ENCODE peak calls at places on chromosomes 13 and 19, in seven cellular contexts. L, E, R, Q, O, I and B are unnamed samples.

GRCh38 chr19:13079542-13079986 is 23.1 kb downstream of the LYL1 start:
- DNase-seq in Q (no peak), L (peak; percentile 62), I (peak; percentile 80), O (no peak), E (no peak), R (no peak), B (no peak)

GRCh38 chr13:60397693-60398437 is 845 bp downstream of the TDRD3 start:
- DNase-seq in Q (peak; percentile 83), L (peak; percentile 84), R (no peak), E (peak; percentile 75), O (peak; percentile 37), I (peak; percentile 81), B (peak; percentile 48)

GRCh38 chr19:48271531-48272151 is 1.8 kb downstream of the ZNF114 start:
- DNase-seq in E (peak; percentile 88), I (peak; percentile 64), R (no peak), L (peak; percentile 60), Q (peak; percentile 76), O (peak; percentile 23), B (no peak)

GRCh38 chr13:35345992-35346391 is 130.5 kb downstream of the MAB21L1 start:
- DNase-seq in L (no peak), I (no peak), E (no peak), O (no peak), Q (peak; percentile 18), R (no peak), B (no peak)

GRCh38 chr13:77516342-77516789 is 19.1 kb upstream of the SCEL start:
- DNase-seq in I (no peak), R (no peak), O (peak; percentile 82), E (peak; percentile 12), L (peak; percentile 87), Q (no peak), B (no peak)

GRCh38 chr19:40279120-40279551 is 6.0 kb downstream of the AKT2 start:
- DNase-seq in R (no peak), Q (no peak), O (no peak), I (peak; percentile 64), L (peak; percentile 81), E (no peak), B (no peak)

GRCh38 chr13:76596216-76596615 is 290.0 kb downstream of the KCTD12 start:
- DNase-seq in E (no peak), R (no peak), Q (no peak), I (no peak), O (no peak), L (no peak), B (no peak)

GRCh38 chr19:48510421-48511268 is 990 bp downstream of the LMTK3 start:
- DNase-seq in E (peak; percentile 92), O (peak; percentile 57), R (no peak), L (peak; percentile 73), I (peak; percentile 78), Q (peak; percentile 87), B (peak; percentile 45)

GRCh38 chr13:53953205-53953604 is 924.6 kb downstream of the OLFM4 start:
- DNase-seq in Q (no peak), I (no peak), E (peak; percentile 4), R (no peak), L (no peak), O (no peak), B (no peak)

GRCh38 chr13:39462456-39462855 is 140.5 kb downstream of the LHFPL6 start:
- DNase-seq in R (no peak), Q (no peak), L (peak; percentile 30), O (no peak), I (no peak), E (no peak), B (no peak)

GRCh38 chr13:100175078-100175802 is 86.3 kb downstream of the PCCA start:
- DNase-seq in Q (peak; percentile 21), R (no peak), O (no peak), E (no peak), I (no peak), L (no peak), B (no peak)

GRCh38 chr13:76383671-76384461 is 502.3 kb downstream of the KCTD12 start:
- DNase-seq in Q (no peak), R (no peak), L (peak; percentile 87), O (peak; percentile 76), E (no peak), I (peak; percentile 70), B (no peak)

GRCh38 chr19:38545596-38545995 is 72.2 kb downstream of the MAP4K1 start:
- DNase-seq in I (no peak), R (no peak), E (no peak), O (no peak), Q (no peak), L (peak; percentile 32), B (no peak)

GRCh38 chr19:21483589-21484170 is 21.7 kb upstream of the ZNF429 start:
- DNase-seq in R (no peak), Q (peak; percentile 45), L (peak; percentile 8), E (peak; percentile 91), O (no peak), I (no peak), B (no peak)

GRCh38 chr19:54937926-54938325 is 9.4 kb downstream of the NLRP7 start:
- DNase-seq in R (no peak), E (no peak), O (no peak), I (no peak), Q (no peak), L (no peak), B (peak; percentile 94)

GRCh38 chr13:44815507-44816074 is 173.7 kb downstream of the NUFIP1 start:
- DNase-seq in E (peak; percentile 62), L (peak; percentile 95), O (peak; percentile 91), I (peak; percentile 86), Q (peak; percentile 41), R (peak; percentile 67), B (no peak)

GRCh38 chr19:14411161-14411560 is 8.0 kb downstream of the DDX39A start:
- DNase-seq in L (no peak), O (no peak), Q (no peak), I (no peak), E (no peak), R (no peak), B (no peak)

GRCh38 chr19:21569497-21569870 is 64.1 kb downstream of the ZNF429 start:
- DNase-seq in Q (no peak), O (no peak), E (no peak), R (no peak), I (no peak), L (peak; percentile 75), B (no peak)

GRCh38 chr19:2561895-2562294 is 86.0 kb downstream of the GADD45B start:
- DNase-seq in Q (no peak), E (no peak), R (no peak), I (no peak), L (no peak), O (no peak), B (peak; percentile 94)

GRCh38 chr13:86383561-86383960 is 584.3 kb upstream of the SLITRK6 start:
- DNase-seq in R (no peak), Q (no peak), O (no peak), E (no peak), I (no peak), L (no peak), B (no peak)

GRCh38 chr13:25494708-25495411 is 123.1 kb downstream of the ATP8A2 start:
- DNase-seq in O (no peak), Q (no peak), L (no peak), I (no peak), R (no peak), E (no peak), B (no peak)

GRCh38 chr13:25490236-25490635 is 118.5 kb downstream of the ATP8A2 start:
- DNase-seq in L (no peak), I (no peak), E (no peak), R (no peak), Q (no peak), O (no peak), B (no peak)

GRCh38 chr13:25493930-25494707 is 122.3 kb downstream of the ATP8A2 start:
- DNase-seq in Q (peak; percentile 36), R (no peak), I (no peak), O (no peak), E (peak; percentile 48), L (no peak), B (no peak)

GRCh38 chr13:25489238-25489637 is 117.5 kb downstream of the ATP8A2 start:
- DNase-seq in Q (peak; percentile 14), E (peak; percentile 28), O (no peak), I (no peak), L (peak; percentile 4), R (no peak), B (no peak)
- TF ChIP-seq EZH2phosphoT487 in Q (no peak), E (no peak), O (no peak), I (no peak), L (no peak), R (no peak), B (no peak)

GRCh38 chr19:10339977-10340376 is 553 bp upstream of the ICAM3 start:
- DNase-seq in O (no peak), R (no peak), L (no peak), Q (no peak), I (no peak), E (no peak), B (no peak)

GRCh38 chr19:10335149-10336053 is 2.1 kb upstream of the RAVER1 start:
- DNase-seq in O (no peak), L (no peak), E (peak; percentile 52), Q (no peak), I (no peak), R (no peak), B (no peak)

GRCh38 chr19:10339380-10339960 is at the start of gene ICAM3:
- DNase-seq in R (no peak), L (no peak), Q (no peak), I (no peak), E (no peak), O (no peak), B (peak; percentile 59)

GRCh38 chr19:10334340-10335148 is 1.2 kb upstream of the RAVER1 start:
- DNase-seq in R (peak; percentile 93), I (peak; percentile 96), O (peak; percentile 99), L (peak; percentile 99), Q (peak; percentile 93), E (peak; percentile 95), B (no peak)

DNA sequence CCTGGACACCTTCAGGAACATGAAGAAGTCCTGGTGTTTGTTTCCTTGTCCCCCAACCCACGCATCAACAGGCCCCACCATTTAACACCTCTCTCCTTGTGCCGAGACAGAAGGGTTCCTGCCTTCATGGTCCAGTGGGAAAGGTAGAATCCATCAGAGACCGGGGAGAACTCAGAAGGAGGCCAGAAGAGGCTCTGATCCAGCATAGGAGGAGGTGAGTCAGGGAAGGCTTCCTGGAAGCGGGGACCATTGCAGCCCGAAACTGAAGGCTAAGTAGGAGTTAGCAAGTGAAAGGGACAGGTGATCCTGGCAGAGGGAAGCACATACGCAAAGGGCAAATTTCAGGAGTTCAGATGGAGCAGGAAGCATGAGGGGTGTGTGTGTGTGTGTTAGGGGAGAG is 484 bp downstream of the ICAM3 start:
- DNase-seq in I (no peak), L (no peak), O (no peak), R (no peak), E (no peak), Q (no peak), B (no peak)
- H3K4me1 ChIP-seq in I (no peaks in the 10 kb centered on the region), L (no peaks in the 10 kb centered on the region), O (peaks cover 10% of the 10 kb centered on the region), R (no peaks in the 10 kb centered on the region), E (peaks cover 23% of the 10 kb centered on the region), Q (peaks cover 7% of the 10 kb centered on the region), B (peaks cover 15% of the 10 kb centered on the region)

GRCh38 chr19:50425581-50425980 is 6.8 kb downstream of the SPIB start:
- DNase-seq in R (no peak), O (no peak), E (no peak), L (no peak), Q (no peak), I (no peak), B (no peak)
- TF ChIP-seq EZH2 in R (no peak), O (no peak), E (no peak), L (no peak), Q (no peak), I (no peak), B (no peak)

GRCh38 chr19:20153281-20153680 is 13.7 kb upstream of the ZNF486 start:
- DNase-seq in L (no peak), O (no peak), R (no peak), E (no peak), Q (no peak), I (no peak), B (no peak)

GRCh38 chr19:20151617-20152145 is 15.3 kb upstream of the ZNF486 start:
- DNase-seq in Q (peak; percentile 69), I (no peak), R (no peak), O (no peak), L (no peak), E (peak; percentile 30), B (no peak)

GRCh38 chr19:20154636-20155035 is 12.4 kb upstream of the ZNF486 start:
- DNase-seq in L (no peak), Q (no peak), E (no peak), I (no peak), R (no peak), O (no peak), B (no peak)
- TF ChIP-seq EZH2phosphoT487 in L (no peak), Q (no peak), E (no peak), I (no peak), R (no peak), O (no peak), B (no peak)